ENCODE peak calls at places on chromosomes 5 and 9, in four cellular contexts. G, U, S and N are unnamed samples.

GRCh38 chr5:87383216-87383615 is 29.5 kb downstream of the CCNH start:
- DNase-seq in U (no peak), G (no peak), S (no peak), N (no peak)

GRCh38 chr5:71601222-71602026 is 14.3 kb downstream of the MCCC2 start:
- DNase-seq in S (peak; percentile 95), G (peak; percentile 75), U (peak; percentile 99), N (no peak)

GRCh38 chr9:117720555-117720954 is 16.4 kb downstream of the TLR4 start:
- DNase-seq in G (no peak), U (no peak), S (no peak), N (no peak)

GRCh38 chr9:19208653-19209052 is 21.8 kb upstream of the DENND4C start:
- DNase-seq in G (no peak), S (no peak), U (no peak), N (no peak)

GRCh38 chr9:37408933-37409710 is 13.4 kb upstream of the GRHPR start:
- DNase-seq in G (peak; percentile 71), S (no peak), U (no peak), N (no peak)

GRCh38 chr9:113310538-113310937 is 7.4 kb upstream of the RNF183 start:
- DNase-seq in U (peak; percentile 10), G (no peak), S (no peak), N (no peak)

GRCh38 chr9:29966247-29966646 is 2393.0 kb upstream of the C9orf72 start:
- DNase-seq in S (no peak), U (no peak), G (no peak), N (no peak)

GRCh38 chr5:154618696-154619095 is 136.5 kb upstream of the LARP1 start:
- DNase-seq in U (no peak), S (no peak), G (no peak), N (no peak)

GRCh38 chr5:180047667-180048066 is 23.9 kb downstream of the RNF130 start:
- DNase-seq in S (no peak), U (peak; percentile 40), G (no peak), N (no peak)

GRCh38 chr5:138843789-138844461 is 31.2 kb downstream of the LRRTM2 start:
- DNase-seq in U (no peak), G (no peak), S (no peak), N (no peak)

GRCh38 chr5:169628891-169629290 is 8.2 kb upstream of the DOCK2 start:
- DNase-seq in G (no peak), S (no peak), U (no peak), N (no peak)

GRCh38 chr5:22238047-22238446 is 615.1 kb downstream of the CDH12 start:
- DNase-seq in S (no peak), U (no peak), G (no peak), N (no peak)

GRCh38 chr9:105223544-105224140 is 20.8 kb upstream of the SLC44A1 start:
- DNase-seq in G (no peak), U (no peak), S (no peak), N (no peak)

GRCh38 chr9:18722882-18723281 is 248.9 kb downstream of the ADAMTSL1 start:
- DNase-seq in S (no peak), G (no peak), U (no peak), N (no peak)

GRCh38 chr5:143402464-143403356 is 776 bp downstream of the NR3C1 start:
- DNase-seq in G (peak; percentile 46), U (peak; percentile 64), S (no peak), N (no peak)

GRCh38 chr9:75461188-75461587 is 372.9 kb downstream of the OSTF1 start:
- DNase-seq in U (no peak), G (no peak), S (no peak), N (no peak)

GRCh38 chr5:14463629-14464028 is 118.0 kb upstream of the OTULINL start:
- DNase-seq in G (no peak), S (no peak), U (peak; percentile 96), N (no peak)

GRCh38 chr5:180283026-180283615 is 8.8 kb downstream of the MAPK9 start:
- DNase-seq in S (no peak), G (no peak), U (no peak), N (no peak)

GRCh38 chr5:173265433-173265832 is 30.4 kb upstream of the NKX2-5 start:
- DNase-seq in U (no peak), G (no peak), S (no peak), N (no peak)

GRCh38 chr9:124281934-124282351 is 24.2 kb downstream of the NEK6 start:
- DNase-seq in U (peak; percentile 58), G (no peak), S (no peak), N (no peak)

GRCh38 chr9:15147471-15147870 is 159.5 kb downstream of the TTC39B start:
- DNase-seq in S (no peak), G (no peak), U (no peak), N (no peak)

GRCh38 chr5:119879446-119879845 is 250.1 kb downstream of the FAM170A start:
- DNase-seq in S (no peak), U (no peak), G (no peak), N (no peak)

GRCh38 chr9:98860871-98861293 is 53.4 kb downstream of the GALNT12 start:
- DNase-seq in G (no peak), U (peak; percentile 24), S (no peak), N (no peak)

GRCh38 chr5:73640861-73641320 is 14.9 kb downstream of the ARHGEF28 start:
- DNase-seq in G (no peak), U (peak; percentile 79), S (no peak), N (peak; percentile 8)

GRCh38 chr9:137809038-137809630 is 68.4 kb upstream of the CACNA1B start:
- DNase-seq in U (no peak), G (no peak), S (no peak), N (no peak)

GRCh38 chr5:78547171-78547570 is 101.4 kb downstream of the LHFPL2 start:
- DNase-seq in U (no peak), G (no peak), S (no peak), N (no peak)

GRCh38 chr5:78549043-78549442 is 99.5 kb downstream of the LHFPL2 start:
- DNase-seq in U (no peak), G (no peak), S (no peak), N (no peak)

GRCh38 chr5:78548216-78548615 is 100.4 kb downstream of the LHFPL2 start:
- DNase-seq in S (no peak), U (no peak), G (no peak), N (no peak)

GRCh38 chr5:78546597-78546996 is 102.0 kb downstream of the LHFPL2 start:
- DNase-seq in S (no peak), U (no peak), G (no peak), N (no peak)

GRCh38 chr5:78547731-78548189 is 100.8 kb downstream of the LHFPL2 start:
- DNase-seq in S (no peak), U (no peak), G (no peak), N (no peak)
- TF ChIP-seq POLR2AphosphoS5 in S (no peak), U (no peak), G (no peak), N (no peak)

DNA sequence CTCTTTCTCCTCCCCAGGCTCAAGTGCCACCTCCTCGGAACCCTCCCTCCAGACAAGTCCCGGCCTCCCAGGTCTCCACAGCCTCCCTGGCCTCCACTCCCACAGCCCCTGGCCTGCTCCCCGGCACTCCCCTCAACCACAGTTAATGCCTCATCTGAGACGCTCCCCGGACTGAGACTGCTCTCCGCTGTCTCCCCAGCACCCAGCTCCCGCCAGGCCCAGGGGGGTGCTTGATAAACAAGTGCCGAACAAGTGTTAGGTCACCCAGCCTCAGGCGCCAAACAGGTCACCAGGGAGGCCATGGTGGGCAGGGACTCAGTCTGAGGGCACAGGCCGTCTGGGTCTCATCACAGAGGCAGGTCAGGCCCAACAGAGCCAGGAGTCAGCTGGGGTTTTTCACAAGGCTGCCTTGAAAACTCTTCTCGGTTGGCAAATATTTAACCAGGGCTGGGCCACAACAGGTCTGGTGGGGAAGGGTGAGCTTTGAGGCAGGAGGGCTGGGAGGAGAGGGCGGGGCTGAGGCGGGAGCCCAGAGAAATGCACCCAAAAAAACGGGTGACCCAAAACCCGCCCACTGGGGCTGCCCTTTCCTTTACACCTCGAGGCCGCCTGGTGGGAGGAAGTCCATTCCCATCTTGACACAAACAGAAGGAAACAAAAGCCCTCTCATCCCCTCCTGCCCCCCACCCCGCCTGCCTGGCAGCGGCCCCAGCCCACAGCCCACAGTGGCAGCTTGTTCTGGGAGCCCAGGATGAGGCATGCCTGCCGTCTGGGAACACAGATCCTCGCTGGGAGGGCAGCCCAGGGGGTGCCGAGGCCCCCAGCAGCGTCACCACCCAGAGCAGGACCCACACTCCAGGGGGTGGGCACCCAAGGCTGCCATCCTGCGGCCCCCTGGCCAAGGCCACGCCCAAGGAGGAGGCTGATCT is 66.6 kb upstream of the STXBP1 start:
- DNase-seq in G (peak; percentile 32), S (no peak), U (peak; percentile 47), N (no peak)
- H3K9ac ChIP-seq in G (peak overlapping the region; percentile 87), S (no peak overlapping the region), U (no peak overlapping the region), N (no peak overlapping the region)

DNA sequence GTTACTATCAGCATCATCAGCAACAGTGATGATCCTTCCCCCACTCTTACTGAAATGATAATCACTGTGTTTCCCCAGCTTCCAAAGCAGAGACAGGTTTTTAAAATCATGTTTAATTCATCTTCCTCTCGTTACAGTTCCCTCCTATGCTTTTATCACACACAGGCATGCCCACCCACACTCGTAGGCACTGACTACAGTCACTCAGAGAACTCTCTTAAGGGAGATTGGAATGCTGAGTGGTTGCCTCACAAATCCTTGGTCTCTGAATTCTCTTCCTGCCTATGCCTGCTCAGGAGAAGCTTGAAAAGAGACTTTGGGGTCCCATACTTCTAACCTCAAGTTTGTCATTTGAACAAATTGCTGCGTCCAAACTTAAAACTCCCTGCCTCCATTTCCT is 179.2 kb downstream of the FRMD3 start:
- DNase-seq in G (no peak), U (no peak), S (no peak), N (no peak)
- TF ChIP-seq POLR2AphosphoS5 in G (no peak), U (no peak), S (no peak), N (no peak)

GRCh38 chr9:94656190-94656589 is 16.9 kb upstream of the FBP1 start:
- DNase-seq in U (no peak), S (no peak), G (no peak), N (no peak)
- H3K9ac ChIP-seq in U (no peak overlapping the region), S (no peak overlapping the region), G (no peak overlapping the region), N (no peak overlapping the region)

DNA sequence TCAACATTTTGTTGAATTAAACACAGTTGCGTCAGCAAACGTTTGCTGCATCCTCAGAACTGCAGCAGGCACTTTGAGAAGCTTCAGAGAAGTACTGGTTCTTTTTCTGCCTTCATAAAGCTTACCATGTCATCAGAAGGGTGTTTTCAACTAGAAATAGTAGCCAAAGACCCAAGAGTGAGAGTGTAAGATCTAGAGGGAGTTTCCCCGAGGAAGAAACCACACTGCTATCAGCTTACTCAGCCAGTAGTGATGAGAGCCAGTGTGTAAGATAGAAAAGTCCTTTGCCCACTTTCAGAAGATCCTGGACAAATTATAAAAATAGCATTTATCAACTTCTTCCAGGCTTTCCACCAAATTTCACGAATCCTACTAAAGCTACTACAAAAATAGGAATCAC is 154.5 kb downstream of the PAPPA start:
- DNase-seq in U (no peak), G (no peak), S (no peak), N (no peak)
- TF ChIP-seq POLR2AphosphoS5 in U (no peak), G (no peak), S (no peak), N (no peak)

DNA sequence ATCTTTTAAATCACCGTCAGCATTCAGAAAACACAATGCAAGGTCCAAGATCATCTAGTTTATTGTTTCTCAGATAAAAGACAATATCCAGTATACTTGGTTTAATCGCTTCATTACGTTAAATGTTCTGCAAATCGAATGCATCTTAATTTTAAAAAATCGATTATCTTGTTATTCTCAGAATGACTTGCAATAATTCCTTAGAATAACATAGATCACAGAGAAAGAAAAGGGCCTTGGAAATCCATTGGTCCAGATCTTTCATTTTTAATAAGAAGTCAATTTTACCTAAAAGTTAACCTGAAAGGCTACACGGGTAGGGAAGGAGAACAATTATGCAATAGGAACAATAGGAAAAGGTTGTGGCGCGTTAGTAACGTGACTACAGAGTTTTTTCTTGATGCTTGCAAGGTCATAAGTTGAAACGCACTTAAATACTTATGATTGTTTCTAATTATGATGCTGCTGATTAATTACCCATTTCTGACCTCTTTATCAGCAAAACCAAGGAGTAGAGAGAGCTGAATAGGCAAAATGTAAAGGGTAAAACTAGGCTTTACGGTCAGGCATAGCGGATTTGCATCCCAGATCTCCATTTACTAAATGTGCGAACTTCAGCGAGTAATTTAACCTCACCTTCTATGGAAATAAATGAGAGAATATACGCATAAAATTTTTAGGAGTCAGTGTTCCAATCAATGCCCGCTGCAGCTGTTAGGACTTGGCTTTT is 769 bp upstream of the LYRM7 start:
- DNase-seq in G (no peak), S (no peak), U (no peak), N (no peak)
- H3K9ac ChIP-seq in G (peak overlapping the region; percentile 65), S (peak overlapping the region; percentile 72), U (peak overlapping the region; percentile 60), N (peak overlapping the region; percentile 99)